ENCODE peak calls at places on chromosomes 13 and 19, in four cellular contexts. K is neural progenitor cell, F is fibroblast of lung, U is mammary epithelial cell. Y is an unnamed sample.

GRCh38 chr13:106919638-106920037 is 351.7 kb upstream of the ARGLU1 start:
- DNase-seq in U (no peak), K (peak; percentile 63), F (peak; percentile 7), Y (peak; percentile 9)

GRCh38 chr13:47117268-47117667 is 220.4 kb upstream of the HTR2A start:
- DNase-seq in K (no peak), F (peak; percentile 83), U (peak; percentile 9), Y (peak; percentile 40)

GRCh38 chr13:97445504-97446187 is 11.7 kb downstream of the RAP2A start:
- DNase-seq in K (no peak), U (no peak), F (no peak), Y (no peak)

GRCh38 chr13:46866150-46866549 is 30.7 kb downstream of the HTR2A start:
- DNase-seq in F (peak; percentile 21), U (peak; percentile 57), K (peak; percentile 4), Y (peak; percentile 82)

GRCh38 chr19:45554481-45554880 is 30.1 kb downstream of the OPA3 start:
- DNase-seq in F (no peak), U (no peak), K (no peak), Y (no peak)

GRCh38 chr13:98710521-98710920 is 42.0 kb downstream of the SLC15A1 start:
- DNase-seq in F (no peak), K (no peak), U (no peak), Y (no peak)

GRCh38 chr19:35559281-35559659 is 4.2 kb downstream of the ATP4A start:
- DNase-seq in K (peak; percentile 31), U (no peak), F (no peak), Y (no peak)

GRCh38 chr13:51435002-51435578 is 17.7 kb downstream of the INTS6 start:
- DNase-seq in U (no peak), F (no peak), K (no peak), Y (peak; percentile 36)

GRCh38 chr13:101785858-101786257 is 333.4 kb downstream of the ITGBL1 start:
- DNase-seq in F (peak; percentile 9), U (peak; percentile 32), K (peak; percentile 64), Y (peak; percentile 43)

GRCh38 chr19:36049080-36049698 is 4.9 kb downstream of the THAP8 start:
- DNase-seq in U (no peak), K (no peak), F (peak; percentile 17), Y (no peak)

GRCh38 chr13:114038211-114038613 is 64.3 kb upstream of the C13orf46 start:
- DNase-seq in U (no peak), F (no peak), K (no peak), Y (no peak)

DNA sequence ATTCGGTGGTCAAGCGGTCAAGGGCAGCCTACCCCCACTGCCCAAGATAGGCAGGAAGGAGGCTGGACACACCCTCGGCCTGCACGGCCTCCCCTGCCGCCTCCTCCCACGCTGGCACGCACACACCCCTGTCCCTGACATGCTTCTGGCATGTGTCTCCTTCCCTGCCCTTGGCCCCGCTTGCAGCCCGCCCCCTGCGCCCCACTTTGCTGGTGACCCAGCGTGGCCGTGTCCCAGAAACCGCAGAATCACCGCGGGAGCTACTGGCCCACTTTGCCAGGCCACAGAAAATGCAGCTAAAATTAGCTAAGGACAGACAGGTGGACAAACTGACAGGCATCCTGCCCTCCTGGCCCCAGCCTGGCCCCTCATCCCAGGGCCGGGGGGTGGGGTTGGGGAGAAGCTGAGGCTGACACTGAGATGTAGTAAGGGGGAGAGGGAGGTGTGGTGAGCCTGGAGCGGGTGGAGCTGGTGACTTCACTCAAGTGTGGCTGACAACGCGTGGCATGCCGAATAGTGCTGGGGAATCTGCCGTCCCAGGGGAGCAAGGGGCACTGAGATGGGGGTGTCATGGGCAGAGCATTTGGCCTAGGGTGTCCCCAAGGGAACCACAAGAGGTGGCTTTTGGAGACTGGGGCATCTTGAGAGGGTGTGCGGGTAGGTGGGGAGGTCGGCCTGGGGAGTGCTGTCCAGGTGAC is 2.4 kb downstream of the SHANK1 start:
- DNase-seq in U (no peak), F (no peak), K (no peak), Y (no peak)
- TF ChIP-seq EZH2 in U (no peak), F (no peak), K (no peak), Y (no peak)

DNA sequence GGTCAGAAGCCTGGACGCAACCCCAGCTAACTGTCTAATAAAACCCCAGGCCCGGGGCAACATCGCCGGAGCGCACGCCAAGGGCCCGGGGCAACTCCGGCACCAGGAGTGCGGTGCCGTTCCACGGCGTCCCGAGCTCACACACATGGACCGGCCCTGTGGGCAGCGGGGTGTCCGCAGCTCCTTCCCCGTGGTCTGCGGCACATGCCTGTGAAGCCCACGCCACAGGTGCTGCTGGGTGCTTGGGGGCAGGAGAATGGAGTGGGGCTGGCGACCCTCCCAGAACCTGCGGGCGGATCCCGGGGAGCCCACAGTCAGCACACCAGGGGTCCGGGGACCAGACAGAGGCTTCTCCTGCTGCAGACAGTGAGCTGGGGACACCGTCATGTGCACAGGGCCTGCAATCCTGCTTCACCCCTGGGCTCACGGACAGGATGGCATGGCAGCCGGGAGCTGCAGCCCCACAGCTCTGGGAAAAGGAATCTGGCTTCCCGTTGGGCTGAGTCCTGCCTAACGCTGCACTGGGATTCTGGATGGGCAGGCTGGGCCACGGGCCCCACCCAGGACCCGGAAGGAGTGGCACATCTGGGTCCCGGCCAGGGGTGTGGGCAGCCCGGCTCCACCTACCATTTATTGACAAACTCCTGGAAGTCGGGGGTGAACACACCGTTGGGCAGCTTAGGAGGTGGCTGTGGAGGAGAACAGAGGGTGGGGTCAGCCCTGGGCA is 28.2 kb upstream of the ZBTB7A start:
- DNase-seq in K (no peak), F (no peak), U (no peak), Y (no peak)
- H3K36me3 ChIP-seq in K (no peaks in the 10 kb centered on the region), F (peaks cover 15% of the 10 kb centered on the region), U (peaks cover 8% of the 10 kb centered on the region), Y (no peaks in the 10 kb centered on the region)

DNA sequence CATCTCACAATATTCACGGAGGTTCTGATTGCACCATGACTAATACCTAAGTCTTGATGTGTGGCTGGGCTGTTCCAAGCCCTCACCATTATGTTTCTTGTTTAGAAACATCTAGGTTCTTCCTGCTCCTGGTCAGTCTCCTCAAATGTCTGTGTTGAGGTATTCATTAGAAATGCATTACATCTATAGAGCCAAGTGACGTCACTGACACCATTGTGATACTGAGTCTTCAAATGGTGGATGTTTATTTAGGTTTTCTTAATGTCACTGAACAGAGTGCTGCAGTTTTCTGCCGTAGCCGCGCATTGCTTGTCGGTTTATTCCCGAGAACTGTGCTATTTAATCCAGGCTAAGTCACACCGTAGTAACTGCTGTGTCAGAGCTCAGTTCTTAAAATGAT is 142.4 kb upstream of the SPACA7 start:
- DNase-seq in K (no peak), U (no peak), F (no peak), Y (no peak)
- TF ChIP-seq EZH2 in K (no peak), U (no peak), F (no peak), Y (no peak)

GRCh38 chr19:317710-318508 is 26.7 kb downstream of the MIER2 start:
- DNase-seq in U (no peak), K (no peak), F (no peak), Y (no peak)
- H3K36me3 ChIP-seq in U (peaks cover 20% of the 10 kb centered on the region), K (no peaks in the 10 kb centered on the region), F (peaks cover 19% of the 10 kb centered on the region), Y (no peaks in the 10 kb centered on the region)

GRCh38 chr19:39083599-39083982 is 577 bp upstream of the ACP7 start:
- DNase-seq in F (no peak), K (no peak), U (peak; percentile 36), Y (no peak)
- TF ChIP-seq EZH2 in F (no peak), K (peak; percentile 75), U (no peak), Y (no peak)

GRCh38 chr19:18726846-18727245 is 43.4 kb downstream of the CRTC1 start:
- DNase-seq in U (no peak), F (no peak), K (no peak), Y (no peak)
- H3K36me3 ChIP-seq in U (no peaks in the 10 kb centered on the region), F (no peaks in the 10 kb centered on the region), K (no peaks in the 10 kb centered on the region), Y (no peaks in the 10 kb centered on the region)

DNA sequence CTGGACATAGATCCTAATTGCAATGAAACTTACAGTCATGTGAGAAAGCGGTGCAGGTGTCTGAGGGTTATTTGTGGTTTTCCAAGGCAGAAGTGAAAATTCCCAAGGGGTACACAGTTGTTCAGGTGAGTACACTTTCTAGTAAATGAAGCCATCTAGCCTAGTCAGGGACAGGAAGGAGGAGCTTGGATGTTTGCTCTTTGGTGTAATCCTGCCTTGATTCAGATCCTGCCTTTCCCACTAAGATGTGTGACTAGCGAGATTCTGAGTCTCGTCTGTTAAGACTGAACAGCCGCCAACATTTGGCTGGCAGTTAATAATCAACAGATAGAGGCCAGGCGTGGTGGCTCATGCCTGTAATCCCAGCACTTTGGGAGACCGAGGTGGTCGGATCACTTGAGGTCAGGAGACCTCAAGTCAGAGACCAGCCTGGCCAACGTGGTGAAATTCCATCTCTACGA is 2.5 kb downstream of the RPS9 start:
- DNase-seq in K (no peak), U (no peak), F (peak; percentile 9), Y (peak; percentile 61)
- TF ChIP-seq EZH2 in K (no peak), U (no peak), F (no peak), Y (no peak)

GRCh38 chr13:110633776-110634175 is 18.4 kb downstream of the NAXD start:
- DNase-seq in U (no peak), F (no peak), K (no peak), Y (no peak)
- H3K36me3 ChIP-seq in U (peaks cover 22% of the 10 kb centered on the region), F (peaks cover 32% of the 10 kb centered on the region), K (no peaks in the 10 kb centered on the region), Y (no peaks in the 10 kb centered on the region)

Y was measured in hepatocyte.